ENCODE peak calls at places on chromosomes 12 and 14, in nine cellular contexts. T is tibial artery, Z is fibroblast of mammary gland, G is BJ, R is ovary, W is Calu3, I is foreskin fibroblast, C is cardiac muscle cell, A is bronchial epithelial cell. P is an unnamed sample.

GRCh38 chr14:30214456-30215090 is 286.9 kb upstream of the PRKD1 start:
- DNase-seq in T (no peak), Z (peak; percentile 89), G (no peak), R (no peak), W (peak; percentile 32), I (peak; percentile 85), C (peak; percentile 89), A (peak; percentile 79), P (no peak)

GRCh38 chr12:111777345-111778045 is 10.8 kb downstream of the ALDH2 start:
- DNase-seq in T (peak; percentile 49), Z (no peak), G (no peak), R (no peak), W (peak; percentile 85), I (no peak), C (no peak), A (no peak), P (no peak)

GRCh38 chr14:54902143-54902520 is 494 bp downstream of the GCH1 start:
- DNase-seq in T (peak; percentile 73), Z (peak; percentile 31), G (no peak), R (peak; percentile 63), W (peak; percentile 64), I (peak; percentile 68), C (peak; percentile 73), A (peak; percentile 36), P (peak; percentile 68)

GRCh38 chr12:5506295-5506694 is 74.4 kb downstream of the NTF3 start:
- DNase-seq in T (no peak), Z (no peak), G (no peak), R (no peak), W (no peak), I (no peak), C (no peak), A (no peak), P (peak; percentile 6)

GRCh38 chr14:69571879-69572633 is 2.6 kb downstream of the CCDC177 start:
- DNase-seq in T (no peak), Z (no peak), G (no peak), R (peak; percentile 63), W (peak; percentile 66), I (peak; percentile 50), C (peak; percentile 55), A (peak; percentile 44), P (peak; percentile 12)

GRCh38 chr14:58637040-58637390 is 747 bp upstream of the DACT1 start:
- DNase-seq in T (peak; percentile 65), Z (peak; percentile 77), G (peak; percentile 82), R (peak; percentile 63), W (no peak), I (peak; percentile 95), C (peak; percentile 83), A (peak; percentile 70), P (no peak)

GRCh38 chr14:40362856-40363255 is 930.6 kb upstream of the FBXO33 start:
- DNase-seq in T (no peak), Z (no peak), G (no peak), R (no peak), W (no peak), I (no peak), C (no peak), A (no peak), P (no peak)

GRCh38 chr12:85923767-85924331 is 49.8 kb downstream of the NTS start:
- DNase-seq in T (no peak), Z (peak; percentile 55), G (no peak), R (no peak), W (no peak), I (peak; percentile 59), C (peak; percentile 55), A (peak; percentile 44), P (no peak)

GRCh38 chr12:108729612-108730336 is 1.5 kb downstream of the CORO1C start:
- DNase-seq in T (no peak), Z (peak; percentile 57), G (no peak), R (no peak), W (no peak), I (peak; percentile 45), C (peak; percentile 67), A (peak; percentile 67), P (no peak)

GRCh38 chr14:26282578-26282977 is 315.3 kb downstream of the NOVA1 start:
- DNase-seq in T (no peak), Z (no peak), G (no peak), R (no peak), W (no peak), I (no peak), C (peak; percentile 7), A (peak; percentile 87), P (no peak)

GRCh38 chr12:94970560-94970959 is 32.9 kb downstream of the NDUFA12 start:
- DNase-seq in T (no peak), Z (no peak), G (no peak), R (no peak), W (no peak), I (no peak), C (no peak), A (no peak), P (no peak)
- TF ChIP-seq CTCF in T (no peak), Z (no peak), G (no peak), R (no peak), W (no peak), I (no peak), C (no peak), A (no peak), P (no peak)

GRCh38 chr14:37792124-37792523 is 196.7 kb downstream of the TTC6 start:
- DNase-seq in T (no peak), Z (no peak), G (no peak), R (no peak), W (no peak), I (no peak), C (no peak), A (no peak), P (no peak)

GRCh38 chr14:37791384-37792036 is 196.1 kb downstream of the TTC6 start:
- DNase-seq in T (no peak), Z (no peak), G (no peak), R (no peak), W (no peak), I (no peak), C (no peak), A (no peak), P (no peak)

GRCh38 chr14:37787879-37788494 is 192.6 kb downstream of the TTC6 start:
- DNase-seq in T (no peak), Z (no peak), G (no peak), R (no peak), W (no peak), I (no peak), C (no peak), A (no peak), P (no peak)
- TF ChIP-seq CTCF in T (no peak), Z (no peak), G (no peak), R (no peak), W (no peak), I (no peak), C (no peak), A (no peak), P (no peak)

GRCh38 chr14:105282098-105282725 is 18.6 kb downstream of the BRF1 start:
- DNase-seq in T (no peak), Z (no peak), G (no peak), R (no peak), W (no peak), I (no peak), C (no peak), A (no peak), P (no peak)
- TF ChIP-seq CTCF in T (no peak), Z (no peak), G (no peak), R (no peak), W (no peak), I (no peak), C (no peak), A (no peak), P (no peak)

DNA sequence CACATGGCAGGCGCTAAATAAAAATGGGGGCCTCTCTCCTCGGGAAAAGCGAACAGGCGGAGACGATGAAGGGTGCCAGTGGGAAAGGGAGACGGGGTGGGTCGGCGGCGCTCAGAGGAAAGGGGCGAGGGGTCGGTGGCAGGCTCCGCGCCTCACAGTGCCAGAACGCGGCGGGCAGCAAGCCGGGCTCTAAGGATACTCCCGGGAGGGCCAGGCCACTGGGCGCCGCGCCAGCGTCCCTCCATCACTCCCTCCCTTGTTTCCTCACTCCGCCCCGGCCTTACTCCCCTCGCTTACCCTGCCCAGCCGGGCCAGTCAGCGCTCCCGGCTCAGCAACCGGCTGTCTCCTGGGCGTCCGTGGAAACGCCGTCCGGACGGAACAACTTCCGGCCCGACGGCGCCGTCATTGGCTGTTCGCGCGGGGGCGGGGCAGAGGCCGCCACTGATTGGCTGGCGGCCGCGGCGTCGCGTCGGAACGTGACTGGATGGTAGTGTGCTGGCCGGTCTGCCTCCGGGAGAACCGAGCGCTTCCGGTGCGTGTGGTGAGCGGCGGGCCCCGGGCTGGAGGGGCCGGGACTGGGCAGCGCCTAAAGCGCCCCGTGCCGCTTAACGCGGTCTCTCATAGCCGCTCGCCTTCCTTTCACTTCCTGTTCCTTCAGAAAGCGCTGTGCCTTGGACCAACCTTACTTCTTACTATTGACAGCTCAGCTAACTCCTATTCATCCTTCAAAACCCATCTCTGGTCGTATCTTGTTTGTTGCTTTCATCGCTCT is 53.0 kb downstream of the SLC25A47 start:
- DNase-seq in T (peak; percentile 93), Z (peak; percentile 94), G (peak; percentile 70), R (peak; percentile 96), W (peak; percentile 95), I (peak; percentile 99), C (peak; percentile 99), A (peak; percentile 80), P (peak; percentile 91)
- TF ChIP-seq CTCF in T (no peak), Z (no peak), G (no peak), R (no peak), W (no peak), I (no peak), C (no peak), A (no peak), P (no peak)

P was measured in progenitor cell of endocrine pancreas.